ENCODE peak calls at places on chromosomes 2 and 18, in nine cellular contexts. I, A, J, L, O, Z, S, T and W are unnamed samples.
A peak's percentile ranks its signal among the peaks of the same experiment; 100 is the strongest.

GRCh38 chr18:48836231-48836805 is 114.4 kb downstream of the SMAD7 start:
- DNase-seq in L (no peak), A (no peak), O (no peak), J (no peak), I (no peak), Z (no peak), S (no peak), T (no peak), W (no peak)

GRCh38 chr18:24198461-24198860 is 59.6 kb downstream of the CABYR start:
- DNase-seq in A (no peak), S (no peak), O (no peak), L (no peak), J (no peak), T (no peak), Z (no peak), I (no peak), W (no peak)

GRCh38 chr2:187075106-187076070 is 226.4 kb upstream of the ZSWIM2 start:
- DNase-seq in O (no peak), S (no peak), L (peak; percentile 12), J (no peak), Z (no peak), T (no peak), I (no peak), A (no peak), W (no peak)

GRCh38 chr2:96608459-96609455 is 29.4 kb downstream of the KANSL3 start:
- DNase-seq in S (no peak), O (peak; percentile 85), I (no peak), A (no peak), L (peak; percentile 80), T (peak; percentile 22), J (no peak), Z (no peak), W (no peak)

GRCh38 chr2:112814278-112814677 is 22.3 kb downstream of the IL1B start:
- DNase-seq in Z (no peak), L (peak; percentile 80), S (no peak), I (peak; percentile 76), O (no peak), T (peak; percentile 43), J (no peak), A (no peak), W (no peak)

GRCh38 chr18:23231340-23232021 is 96.2 kb downstream of the CABLES1 start:
- DNase-seq in S (peak; percentile 37), T (peak; percentile 96), I (no peak), J (no peak), L (peak; percentile 96), O (no peak), A (peak; percentile 63), Z (no peak), W (no peak)

GRCh38 chr2:226802573-226802972 is 3.0 kb upstream of the IRS1 start:
- DNase-seq in O (peak; percentile 85), Z (no peak), A (no peak), J (peak; percentile 86), I (no peak), T (peak; percentile 92), S (no peak), L (peak; percentile 77), W (no peak)

GRCh38 chr2:151289972-151290335 is 486 bp upstream of the NMI start:
- DNase-seq in A (no peak), O (peak; percentile 42), Z (no peak), T (peak; percentile 58), J (no peak), L (peak; percentile 68), S (no peak), I (no peak), W (no peak)

GRCh38 chr2:38164881-38165280 is 88.9 kb upstream of the CYP1B1 start:
- DNase-seq in T (no peak), O (no peak), L (peak; percentile 31), Z (no peak), I (no peak), S (no peak), J (no peak), A (no peak), W (no peak)

GRCh38 chr2:181457741-181458425 is 697 bp downstream of the ITGA4 start:
- DNase-seq in A (peak; percentile 26), Z (peak; percentile 79), L (peak; percentile 65), T (peak; percentile 50), J (no peak), S (no peak), I (peak; percentile 43), O (no peak), W (peak; percentile 56)

GRCh38 chr2:240982821-240983281 is 15.6 kb upstream of the SNED1 start:
- DNase-seq in A (no peak), Z (no peak), I (no peak), J (no peak), O (no peak), L (no peak), T (no peak), S (no peak), W (no peak)

GRCh38 chr2:89845532-89845931 is 1154.1 kb downstream of the RPIA start:
- DNase-seq in L (no peak), T (no peak), J (no peak), Z (no peak), O (no peak), I (no peak), S (no peak), A (no peak), W (no peak)

GRCh38 chr2:167134381-167135072 is 246.2 kb downstream of the XIRP2 start:
- DNase-seq in L (peak; percentile 83), Z (no peak), T (peak; percentile 27), A (no peak), S (no peak), J (peak; percentile 2), O (peak; percentile 38), I (no peak), W (no peak)

GRCh38 chr2:234271342-234271741 is 220.8 kb downstream of the SPP2 start:
- DNase-seq in T (no peak), S (no peak), Z (no peak), O (no peak), L (no peak), J (no peak), I (no peak), A (no peak), W (no peak)

GRCh38 chr18:7517852-7518251 is 49.3 kb upstream of the PTPRM start:
- DNase-seq in A (no peak), Z (no peak), J (no peak), O (no peak), L (no peak), I (no peak), S (no peak), T (no peak), W (no peak)

GRCh38 chr18:28690100-28690499 is 513.2 kb upstream of the CDH2 start:
- DNase-seq in A (no peak), Z (no peak), S (no peak), J (no peak), I (no peak), O (no peak), L (no peak), T (no peak), W (no peak)

GRCh38 chr2:121595012-121595891 is 54.0 kb downstream of the CLASP1 start:
- DNase-seq in I (no peak), L (no peak), O (no peak), Z (no peak), A (no peak), J (peak; percentile 93), S (no peak), T (no peak), W (no peak)

GRCh38 chr2:95166065-95166763 is 605 bp downstream of the ZNF2 start:
- DNase-seq in L (no peak), T (no peak), J (no peak), I (no peak), O (no peak), Z (no peak), A (no peak), S (no peak), W (no peak)

GRCh38 chr18:59155140-59155539 is 15.5 kb downstream of the SEC11C start:
- DNase-seq in J (no peak), A (no peak), L (peak; percentile 71), O (peak; percentile 2), I (no peak), T (peak; percentile 56), Z (no peak), S (no peak), W (no peak)

GRCh38 chr2:130762031-130762909 is 6.9 kb downstream of the AMER3 start:
- DNase-seq in T (no peak), O (no peak), J (no peak), S (no peak), Z (no peak), A (no peak), I (no peak), L (no peak), W (no peak)

GRCh38 chr2:159098374-159098773 is 129.9 kb downstream of the TANC1 start:
- DNase-seq in L (no peak), S (no peak), A (no peak), O (peak; percentile 19), J (no peak), I (no peak), T (no peak), Z (no peak), W (no peak)

GRCh38 chr2:25312958-25313710 is 28.6 kb downstream of the DNMT3A start:
- DNase-seq in T (no peak), I (no peak), L (no peak), A (no peak), J (peak; percentile 28), S (no peak), O (no peak), Z (peak; percentile 46), W (no peak)

GRCh38 chr18:62848946-62849345 is 133.6 kb downstream of the PHLPP1 start:
- DNase-seq in S (no peak), T (no peak), I (no peak), O (no peak), J (no peak), Z (no peak), L (no peak), A (no peak), W (no peak)